ENCODE peak calls at places on chromosomes 12 and 14, in eight cellular contexts. B, I, K, Y, S, R, M and A are unnamed samples.

GRCh38 chr12:74066476-74066875 is 471.2 kb upstream of the ATXN7L3B start:
- DNase-seq in B (peak), Y (no peak), S (no peak), M (peak), I (no peak), K (no peak), R (no peak), A (no peak)

GRCh38 chr12:43362910-43363694 is 188.9 kb downstream of the ADAMTS20 start:
- DNase-seq in M (no peak), R (no peak), B (no peak), K (no peak), I (no peak), Y (no peak), S (peak), A (no peak)

GRCh38 chr14:71720978-71721624 is 211.1 kb upstream of the RGS6 start:
- DNase-seq in K (no peak), I (peak), M (no peak), R (peak), B (no peak), Y (no peak), S (peak), A (no peak)

GRCh38 chr12:77204055-77204454 is 138.7 kb upstream of the E2F7 start:
- DNase-seq in I (no peak), M (no peak), K (no peak), R (no peak), Y (no peak), B (no peak), S (no peak), A (no peak)

GRCh38 chr14:94028450-94028826 is 2.3 kb downstream of the OTUB2 start:
- DNase-seq in B (no peak), K (no peak), R (no peak), Y (no peak), M (peak), S (peak), I (no peak), A (no peak)

GRCh38 chr12:43501705-43502104 is 50.3 kb downstream of the ADAMTS20 start:
- DNase-seq in Y (no peak), R (no peak), M (no peak), B (no peak), I (no peak), S (peak), K (no peak), A (no peak)

GRCh38 chr14:66476964-66477363 is 9.2 kb upstream of the CCDC196 start:
- DNase-seq in Y (no peak), M (no peak), K (no peak), S (peak), I (no peak), R (no peak), B (no peak), A (no peak)

GRCh38 chr12:22164101-22164500 is 118.1 kb downstream of the CMAS start:
- DNase-seq in Y (no peak), K (no peak), M (no peak), R (no peak), S (no peak), I (no peak), B (no peak), A (no peak)

GRCh38 chr14:93006484-93007128 is 83.7 kb downstream of the CHGA start:
- DNase-seq in I (no peak), Y (no peak), M (peak), R (no peak), S (no peak), B (no peak), K (no peak), A (no peak)

GRCh38 chr14:93003945-93004698 is 81.2 kb downstream of the CHGA start:
- DNase-seq in I (no peak), R (no peak), M (no peak), S (no peak), Y (no peak), B (no peak), K (no peak), A (no peak)

GRCh38 chr14:93004699-93005082 is 81.7 kb downstream of the CHGA start:
- DNase-seq in S (no peak), I (no peak), B (no peak), K (no peak), M (peak), Y (no peak), R (no peak), A (no peak)

GRCh38 chr14:93005838-93006237 is 82.9 kb downstream of the CHGA start:
- DNase-seq in B (no peak), Y (no peak), M (no peak), K (no peak), S (no peak), R (no peak), I (no peak), A (peak)

DNA sequence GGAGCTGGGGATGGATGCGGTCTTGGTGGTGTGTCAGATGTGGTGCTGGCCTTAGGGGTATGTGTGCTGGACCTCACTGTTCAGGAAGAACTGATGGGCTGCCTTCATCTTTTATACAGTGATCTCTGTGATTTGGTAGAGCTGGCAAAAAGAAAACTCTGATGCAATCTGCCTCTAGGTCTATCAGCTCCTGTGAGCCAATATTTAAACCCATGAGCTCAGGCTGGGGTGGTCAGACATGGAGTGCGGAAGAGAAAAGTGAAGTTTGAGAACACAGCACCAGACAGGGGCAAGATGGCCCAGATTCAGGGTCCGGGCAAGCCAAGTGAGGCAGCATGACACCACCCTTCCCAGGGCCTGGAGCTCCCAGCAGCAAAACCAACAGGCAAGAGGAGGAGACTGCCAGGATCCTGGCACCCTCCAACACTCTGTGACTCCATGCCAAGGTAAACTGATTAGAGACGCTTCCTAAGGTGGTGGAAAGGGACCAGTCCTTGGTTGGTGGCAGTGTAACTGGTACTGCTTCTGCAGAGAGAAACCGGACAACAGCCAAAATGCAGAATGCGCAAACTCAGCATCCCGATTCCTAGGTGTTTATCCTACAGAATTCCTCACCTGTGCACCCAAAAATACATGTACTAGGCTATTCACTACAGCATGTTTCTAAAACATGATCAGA is 82.3 kb downstream of the CHGA start:
- DNase-seq in M (peak), B (no peak), R (no peak), S (no peak), Y (peak), I (no peak), K (no peak), A (no peak)
- H3K27ac ChIP-seq in M (no peak), B (no peak), R (no peak), S (peak), Y (no peak), I (no peak), K (no peak), A (peak)

DNA sequence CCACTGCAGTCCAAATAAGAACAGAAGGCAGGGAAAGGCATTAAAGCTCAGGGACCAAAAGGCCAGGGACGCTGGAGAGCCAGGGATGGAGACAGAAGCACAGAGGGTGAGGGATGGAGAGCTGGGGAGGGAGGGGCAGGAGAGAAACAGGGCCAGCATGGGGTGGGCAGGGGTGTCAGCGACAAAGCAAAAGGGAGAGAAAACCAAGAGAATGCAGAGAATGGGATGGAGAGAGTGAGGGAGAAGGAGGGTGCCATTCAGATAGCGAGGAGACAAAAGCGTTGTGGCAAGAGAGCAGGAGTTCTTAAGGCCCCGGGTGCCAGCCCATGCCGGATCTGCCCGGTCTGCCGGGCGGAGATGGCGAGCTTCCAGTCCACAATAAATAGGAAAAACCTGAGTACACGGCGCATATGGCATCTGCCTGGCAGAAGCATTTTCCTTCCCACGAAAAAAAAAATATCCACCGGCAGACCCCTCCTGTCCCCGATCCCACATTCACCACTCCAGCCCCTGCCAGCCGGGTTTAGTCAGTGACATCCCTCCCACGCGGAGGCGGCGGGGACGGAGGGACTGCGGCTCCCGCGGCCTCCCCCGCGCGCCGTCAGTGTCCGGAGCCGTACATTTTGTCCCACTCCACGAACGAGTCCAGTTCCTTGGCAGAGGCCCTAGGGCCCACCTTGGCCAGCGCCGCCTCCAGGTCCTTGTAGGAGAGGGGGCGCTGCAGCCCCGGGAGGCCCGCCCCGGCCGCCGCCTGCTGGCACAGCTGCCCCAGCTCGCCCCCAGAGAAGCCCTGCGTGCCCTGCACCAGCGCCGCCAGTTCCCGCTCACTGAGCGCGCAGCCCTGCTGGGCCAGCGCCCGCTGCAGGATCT is 28.4 kb downstream of the FIGNL2 start:
- DNase-seq in S (no peak), M (peak), R (no peak), K (no peak), I (no peak), B (peak), Y (peak), A (peak)
- TF ChIP-seq CTCF in S (no peak), M (no peak), R (no peak), K (no peak), I (no peak), B (peak), Y (no peak), A (no peak)

GRCh38 chr14:88746042-88746441 is 46.7 kb downstream of the EML5 start:
- DNase-seq in B (no peak), I (no peak), M (no peak), K (no peak), S (no peak), Y (no peak), R (no peak), A (no peak)

GRCh38 chr14:88748288-88748687 is 44.5 kb downstream of the EML5 start:
- DNase-seq in S (no peak), K (no peak), R (no peak), B (no peak), Y (no peak), M (no peak), I (no peak), A (no peak)

GRCh38 chr14:88750945-88751344 is 41.8 kb downstream of the EML5 start:
- DNase-seq in S (no peak), M (no peak), R (no peak), B (no peak), Y (no peak), K (no peak), I (no peak), A (no peak)

GRCh38 chr14:88750413-88750812 is 42.3 kb downstream of the EML5 start:
- DNase-seq in Y (no peak), R (no peak), I (no peak), M (no peak), S (no peak), B (no peak), K (no peak), A (no peak)

DNA sequence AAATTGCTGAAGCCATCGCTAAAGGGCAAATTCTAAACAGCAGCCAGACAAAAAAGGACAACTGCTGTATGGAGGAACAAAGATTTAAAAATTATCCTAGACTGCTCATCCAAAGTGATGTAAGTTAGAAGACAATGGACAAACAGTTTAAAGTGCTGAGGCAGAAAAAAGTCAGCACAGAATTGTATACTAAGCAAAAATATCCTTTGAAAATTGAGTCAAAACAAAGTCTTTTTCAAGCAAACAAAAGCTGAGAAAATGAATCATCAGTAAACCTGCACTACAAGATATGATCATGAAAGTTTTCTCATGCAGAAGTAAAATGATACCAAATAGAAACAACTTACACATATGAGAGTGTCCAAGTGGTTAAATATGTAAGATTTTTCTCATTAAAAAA is 43.6 kb downstream of the EML5 start:
- DNase-seq in K (no peak), M (no peak), Y (no peak), S (no peak), B (no peak), I (no peak), R (no peak), A (no peak)
- H3K27ac ChIP-seq in K (no peak), M (no peak), Y (no peak), S (no peak), B (no peak), I (no peak), R (no peak), A (no peak)

GRCh38 chr12:124333724-124334123 is 38.8 kb downstream of the RFLNA start:
- DNase-seq in S (no peak), R (no peak), K (no peak), I (no peak), Y (no peak), B (no peak), M (no peak), A (no peak)

GRCh38 chr12:124334976-124335375 is 40.1 kb downstream of the RFLNA start:
- DNase-seq in B (no peak), Y (no peak), S (no peak), R (no peak), K (no peak), I (no peak), M (no peak), A (no peak)

GRCh38 chr12:124334266-124334665 is 39.4 kb downstream of the RFLNA start:
- DNase-seq in M (no peak), Y (no peak), B (no peak), K (no peak), S (no peak), R (no peak), I (no peak), A (no peak)

GRCh38 chr12:124332900-124333299 is 38.0 kb downstream of the RFLNA start:
- DNase-seq in M (no peak), Y (no peak), I (no peak), K (no peak), S (no peak), R (no peak), B (no peak), A (no peak)

GRCh38 chr12:124332068-124332672 is 37.3 kb downstream of the RFLNA start:
- DNase-seq in R (no peak), S (no peak), M (no peak), B (no peak), I (no peak), Y (no peak), K (no peak), A (no peak)
- TF ChIP-seq CTCF in R (no peak), S (no peak), M (peak), B (peak), I (no peak), Y (peak), K (no peak), A (no peak)

GRCh38 chr12:51827925-51828818 is 20.3 kb downstream of the FIGNL2 start:
- DNase-seq in Y (peak), I (no peak), S (peak), R (peak), B (no peak), K (no peak), M (no peak), A (no peak)
- H3K27ac ChIP-seq in Y (peak), I (no peak), S (no peak), R (no peak), B (no peak), K (no peak), M (no peak), A (no peak)